ENCODE peak calls at places on chromosomes 5 and 9, in eight cellular contexts. J is CD8-positive, alpha-beta T cell; K is cardiac muscle cell; Y is astrocyte; P is neuronal stem cell; C is PC-3; X is naive thymus-derived CD4-positive, alpha-beta T cell; S is effector memory CD4-positive, alpha-beta T cell. M is an unnamed sample.

GRCh38 chr5:90227688-90228087 is 181.9 kb downstream of the CETN3 start:
- DNase-seq in C (no peak), S (no peak), K (no peak), P (no peak), Y (no peak), J (no peak), X (no peak), M (no peak)

GRCh38 chr5:19886123-19886921 is 101.7 kb downstream of the CDH18 start:
- DNase-seq in J (no peak), K (no peak), P (no peak), C (peak; percentile 54), Y (peak; percentile 80), S (no peak), X (no peak), M (no peak)

GRCh38 chr9:27673626-27674025 is 100.3 kb upstream of the C9orf72 start:
- DNase-seq in P (no peak), C (no peak), X (no peak), Y (no peak), K (no peak), J (no peak), S (no peak), M (no peak)

GRCh38 chr5:96344678-96345612 is 88.1 kb downstream of the PCSK1 start:
- DNase-seq in K (peak; percentile 52), C (peak; percentile 85), S (no peak), Y (peak; percentile 60), P (peak; percentile 39), J (no peak), X (no peak), M (no peak)

GRCh38 chr5:9063615-9064245 is 482.1 kb downstream of the SEMA5A start:
- DNase-seq in Y (no peak), P (no peak), C (no peak), S (no peak), J (no peak), K (no peak), X (no peak), M (no peak)

GRCh38 chr9:70003786-70004185 is 39.9 kb upstream of the MAMDC2 start:
- DNase-seq in S (no peak), X (no peak), J (no peak), Y (peak; percentile 77), C (no peak), P (no peak), K (no peak), M (no peak)

GRCh38 chr9:17480966-17481365 is 97.9 kb upstream of the SH3GL2 start:
- DNase-seq in P (no peak), X (no peak), S (no peak), Y (no peak), K (no peak), C (no peak), J (no peak), M (no peak)

GRCh38 chr9:121133104-121133816 is 58.5 kb downstream of the CNTRL start:
- DNase-seq in Y (no peak), X (peak; percentile 39), J (peak; percentile 62), C (no peak), P (no peak), K (no peak), S (peak; percentile 67), M (no peak)

GRCh38 chr5:103389362-103389761 is 130.8 kb downstream of the MACIR start:
- DNase-seq in X (no peak), K (no peak), Y (no peak), C (no peak), S (no peak), J (no peak), P (no peak), M (no peak)

DNA sequence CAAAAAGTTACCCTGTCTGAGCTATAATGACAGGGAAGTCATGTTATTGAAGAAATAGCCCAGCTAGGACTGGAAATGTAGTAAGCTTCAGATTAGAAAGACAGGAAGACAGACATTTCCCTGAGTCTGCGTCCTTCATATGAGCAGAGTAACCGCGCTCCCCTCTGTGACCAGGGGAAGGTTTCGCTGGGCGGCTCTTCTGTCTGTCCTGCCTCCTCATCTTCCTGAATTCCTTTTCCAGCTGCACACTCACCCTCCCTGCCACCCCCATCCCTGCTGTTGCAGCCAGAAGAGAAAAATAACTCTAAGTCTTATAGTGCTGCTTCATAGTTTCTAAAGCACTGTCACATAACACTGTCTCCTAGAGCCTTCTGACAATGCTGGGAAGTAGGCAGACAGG is 8.6 kb downstream of the SPARC start:
- DNase-seq in J (no peak), C (no peak), S (no peak), K (no peak), Y (peak; percentile 39), P (no peak), X (no peak), M (no peak)
- H3K36me3 ChIP-seq in J (no peaks in the 10 kb centered on the region), C (no peaks in the 10 kb centered on the region), S (no peaks in the 10 kb centered on the region), K (peaks cover 3% of the 10 kb centered on the region), Y (peaks cover 66% of the 10 kb centered on the region), P (peaks cover 87% of the 10 kb centered on the region), X (no peaks in the 10 kb centered on the region), M (peaks cover 25% of the 10 kb centered on the region)

GRCh38 chr9:112605963-112606699 is 111.8 kb downstream of the INIP start:
- DNase-seq in S (no peak), Y (no peak), C (no peak), J (no peak), P (no peak), K (no peak), X (no peak), M (no peak)
- H3K9me3 ChIP-seq in S (no peaks in the 10 kb centered on the region), Y (no peaks in the 10 kb centered on the region), C (no peaks in the 10 kb centered on the region), J (no peaks in the 10 kb centered on the region), P (no peaks in the 10 kb centered on the region), K (no peaks in the 10 kb centered on the region), X (no peaks in the 10 kb centered on the region), M (no peaks in the 10 kb centered on the region)

GRCh38 chr5:67211926-67212325 is 15.3 kb upstream of the CD180 start:
- DNase-seq in J (no peak), K (no peak), Y (peak; percentile 93), P (no peak), X (no peak), C (peak; percentile 70), S (no peak), M (no peak)

GRCh38 chr5:67209141-67209771 is 12.7 kb upstream of the CD180 start:
- DNase-seq in S (peak; percentile 32), P (peak; percentile 67), Y (peak; percentile 59), X (peak; percentile 33), K (peak; percentile 84), C (peak; percentile 85), J (peak; percentile 12), M (peak; percentile 74)

GRCh38 chr5:67214713-67215591 is 18.4 kb upstream of the CD180 start:
- DNase-seq in X (no peak), C (no peak), K (no peak), Y (no peak), P (no peak), S (no peak), J (no peak), M (no peak)

GRCh38 chr5:67215592-67216471 is 19.2 kb upstream of the CD180 start:
- DNase-seq in X (peak; percentile 56), S (peak; percentile 61), K (peak; percentile 91), Y (no peak), P (no peak), J (peak; percentile 51), C (no peak), M (peak; percentile 91)

DNA sequence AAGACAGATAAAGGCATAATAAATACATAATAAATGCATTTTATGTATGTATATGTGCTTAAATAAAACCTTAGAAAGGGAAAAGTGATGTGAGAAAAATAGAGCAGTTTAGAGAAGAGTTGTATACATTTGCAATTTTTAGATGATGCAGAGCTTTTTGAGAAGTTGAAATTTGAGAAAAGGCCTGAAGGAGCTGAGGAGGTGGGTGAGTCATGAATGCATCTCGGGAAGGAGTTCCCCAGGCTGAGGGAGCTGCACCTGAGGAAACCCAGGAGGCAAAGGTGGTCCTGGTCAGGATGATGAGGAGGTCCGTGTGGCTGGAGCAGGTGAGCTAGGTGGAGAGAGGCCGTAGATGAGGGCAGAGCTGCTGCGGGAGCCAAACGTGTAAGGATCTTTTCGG is 17.4 kb upstream of the CD180 start:
- DNase-seq in J (no peak), C (peak; percentile 45), P (no peak), Y (no peak), K (no peak), S (no peak), X (no peak), M (no peak)
- H3K36me3 ChIP-seq in J (no peaks in the 10 kb centered on the region), C (no peaks in the 10 kb centered on the region), P (no peaks in the 10 kb centered on the region), Y (no peaks in the 10 kb centered on the region), K (no peaks in the 10 kb centered on the region), S (no peaks in the 10 kb centered on the region), X (no peaks in the 10 kb centered on the region), M (no peaks in the 10 kb centered on the region)

GRCh38 chr9:75531588-75531987 is 358.9 kb upstream of the PCSK5 start:
- DNase-seq in J (no peak), P (no peak), S (no peak), K (no peak), C (no peak), Y (no peak), X (no peak), M (no peak)

GRCh38 chr9:75532651-75533050 is 357.8 kb upstream of the PCSK5 start:
- DNase-seq in C (no peak), X (no peak), P (no peak), J (no peak), S (no peak), Y (no peak), K (no peak), M (no peak)

DNA sequence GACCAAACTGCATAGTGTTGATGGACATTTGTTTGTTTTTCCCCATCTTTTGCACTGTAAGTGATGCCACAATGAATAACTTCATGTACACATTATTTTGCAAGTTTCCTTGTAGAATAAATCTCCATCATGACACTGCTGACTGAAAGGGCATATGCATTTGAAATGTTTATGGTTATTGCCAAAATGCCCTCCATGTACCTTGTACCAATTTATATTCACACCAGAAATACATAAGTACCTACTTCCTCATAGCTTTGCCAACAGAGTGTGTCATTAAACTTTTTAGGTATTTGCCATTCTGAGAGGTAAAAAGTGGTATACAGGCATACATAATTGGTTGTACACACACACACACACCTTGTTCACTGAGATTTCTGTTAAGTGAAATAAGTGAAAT is 361.0 kb upstream of the PCSK5 start:
- DNase-seq in K (no peak), J (no peak), C (no peak), X (no peak), P (no peak), Y (no peak), S (no peak), M (no peak)
- H3K9me3 ChIP-seq in K (no peaks in the 10 kb centered on the region), J (no peaks in the 10 kb centered on the region), C (no peaks in the 10 kb centered on the region), X (no peaks in the 10 kb centered on the region), P (no peaks in the 10 kb centered on the region), Y (no peaks in the 10 kb centered on the region), S (no peaks in the 10 kb centered on the region), M (no peaks in the 10 kb centered on the region)

GRCh38 chr9:35609001-35609819 is 4.1 kb downstream of the TESK1 start:
- DNase-seq in S (no peak), K (no peak), C (no peak), Y (no peak), P (no peak), J (no peak), X (no peak), M (no peak)

GRCh38 chr9:35609820-35610163 is 4.7 kb downstream of the TESK1 start:
- DNase-seq in X (no peak), C (no peak), J (no peak), P (no peak), S (no peak), Y (no peak), K (no peak), M (no peak)

GRCh38 chr9:35612843-35613242 is 5.4 kb downstream of the CD72 start:
- DNase-seq in J (no peak), C (no peak), Y (no peak), K (no peak), P (no peak), S (no peak), X (no peak), M (no peak)

GRCh38 chr9:35608221-35608620 is 3.2 kb downstream of the TESK1 start:
- DNase-seq in X (no peak), C (no peak), K (no peak), S (no peak), Y (no peak), P (no peak), J (no peak), M (no peak)

GRCh38 chr9:35611230-35611797 is 6.3 kb downstream of the TESK1 start:
- DNase-seq in Y (peak; percentile 19), S (peak; percentile 22), K (peak; percentile 56), C (peak; percentile 47), P (no peak), X (no peak), J (peak; percentile 18), M (no peak)
- H3K36me3 ChIP-seq in Y (no peaks in the 10 kb centered on the region), S (peaks cover 23% of the 10 kb centered on the region), K (peaks cover 10% of the 10 kb centered on the region), C (no peaks in the 10 kb centered on the region), P (peaks cover 36% of the 10 kb centered on the region), X (peaks cover 30% of the 10 kb centered on the region), J (peaks cover 19% of the 10 kb centered on the region), M (peaks cover 27% of the 10 kb centered on the region)

M was measured in right atrium auricular region.